ENCODE peak calls at places on chromosomes 6 and 20, in four cellular contexts. V, G, D and R are unnamed samples.

GRCh38 chr20:53660078-53660909 is 66.7 kb upstream of the ZNF217 start:
- DNase-seq in G (peak; percentile 14), D (no peak), V (peak; percentile 56), R (no peak)

GRCh38 chr20:634526-634925 is 18.5 kb downstream of the SRXN1 start:
- DNase-seq in G (no peak), V (no peak), D (no peak), R (no peak)

GRCh38 chr6:111416529-111416928 is 66.5 kb downstream of the REV3L start:
- DNase-seq in V (no peak), D (no peak), G (no peak), R (no peak)

GRCh38 chr6:105994522-105995402 is 91.4 kb upstream of the PRDM1 start:
- DNase-seq in V (peak; percentile 68), G (peak; percentile 17), D (peak; percentile 55), R (peak; percentile 85)

GRCh38 chr6:121382467-121383121 is 48.3 kb upstream of the TBC1D32 start:
- DNase-seq in G (no peak), V (no peak), D (no peak), R (no peak)

GRCh38 chr6:108526739-108527174 is 34.0 kb upstream of the FOXO3 start:
- DNase-seq in D (peak; percentile 60), G (no peak), V (no peak), R (no peak)

GRCh38 chr20:1944345-1945099 is 49.3 kb downstream of the SIRPA start:
- DNase-seq in V (no peak), D (no peak), G (no peak), R (peak; percentile 32)

GRCh38 chr6:67345946-67346345 is 1289.1 kb upstream of the ADGRB3 start:
- DNase-seq in V (no peak), G (no peak), D (no peak), R (no peak)

GRCh38 chr20:51438136-51438535 is 104.4 kb downstream of the NFATC2 start:
- DNase-seq in V (no peak), D (no peak), G (no peak), R (no peak)

GRCh38 chr20:663315-664090 is 10.5 kb upstream of the SRXN1 start:
- DNase-seq in D (peak; percentile 64), V (no peak), G (no peak), R (no peak)

GRCh38 chr6:71091946-71092345 is 135.1 kb upstream of the B3GAT2 start:
- DNase-seq in V (no peak), G (no peak), D (no peak), R (no peak)

GRCh38 chr6:138001750-138002349 is 105.4 kb downstream of the PERP start:
- DNase-seq in D (peak; percentile 32), G (peak; percentile 4), V (peak; percentile 84), R (no peak)

GRCh38 chr6:137829641-137830083 is 37.4 kb upstream of the TNFAIP3 start:
- DNase-seq in V (no peak), G (no peak), D (no peak), R (peak; percentile 94)

GRCh38 chr6:112037783-112038216 is 16.1 kb upstream of the CCN6 start:
- DNase-seq in G (no peak), V (peak; percentile 43), D (no peak), R (peak; percentile 94)

GRCh38 chr20:51339721-51340450 is 202.6 kb downstream of the NFATC2 start:
- DNase-seq in V (no peak), G (no peak), D (no peak), R (no peak)

GRCh38 chr6:103983860-103984259 is 875.9 kb downstream of the HACE1 start:
- DNase-seq in G (no peak), D (no peak), V (no peak), R (no peak)

GRCh38 chr6:70310063-70310694 is 7.3 kb upstream of the COL9A1 start:
- DNase-seq in G (no peak), V (no peak), D (no peak), R (no peak)

GRCh38 chr20:9348746-9349145 is 165.6 kb upstream of the LAMP5 start:
- DNase-seq in G (no peak), D (no peak), V (no peak), R (no peak)

GRCh38 chr6:93416575-93417420 is 2.6 kb downstream of the EPHA7 start:
- DNase-seq in V (no peak), D (peak; percentile 43), G (no peak), R (peak; percentile 64)

GRCh38 chr6:13560651-13561044 is 13.8 kb upstream of the SIRT5 start:
- DNase-seq in D (peak; percentile 59), V (no peak), G (no peak), R (no peak)

GRCh38 chr6:85449388-85449817 is 480 bp upstream of the NT5E start:
- DNase-seq in V (peak; percentile 51), G (peak; percentile 47), D (peak; percentile 33), R (no peak)

GRCh38 chr6:17419189-17419575 is 25.8 kb downstream of the CAP2 start:
- DNase-seq in V (no peak), D (no peak), G (no peak), R (no peak)

GRCh38 chr6:169101981-169102380 is 151.7 kb downstream of the THBS2 start:
- DNase-seq in G (no peak), D (no peak), V (no peak), R (no peak)

GRCh38 chr6:159168536-159169192 is 536 bp upstream of the FNDC1 start:
- DNase-seq in V (peak; percentile 9), D (peak; percentile 87), G (no peak), R (peak; percentile 91)

GRCh38 chr20:32490942-32491763 is 94.0 kb downstream of the NOL4L start:
- DNase-seq in D (no peak), G (no peak), V (no peak), R (peak; percentile 25)

GRCh38 chr20:64766-65322 is 22.6 kb upstream of the DEFB125 start:
- DNase-seq in D (no peak), V (no peak), G (no peak), R (no peak)

GRCh38 chr20:32278199-32278643 is 770 bp downstream of the KIF3B start:
- DNase-seq in G (no peak), D (no peak), V (peak; percentile 49), R (no peak)

GRCh38 chr6:13709698-13710551 is 1.7 kb downstream of the RANBP9 start:
- DNase-seq in G (no peak), D (no peak), V (peak; percentile 54), R (no peak)

GRCh38 chr20:24990810-24991252 is 1.7 kb downstream of the APMAP start:
- DNase-seq in V (no peak), G (no peak), D (no peak), R (peak; percentile 78)

GRCh38 chr20:17500826-17501225 is 30.4 kb downstream of the BFSP1 start:
- DNase-seq in D (no peak), G (no peak), V (no peak), R (peak; percentile 49)

GRCh38 chr6:30450908-30451818 is 38.1 kb upstream of the HLA-E start:
- DNase-seq in V (peak; percentile 64), D (peak; percentile 39), G (peak; percentile 26), R (no peak)

GRCh38 chr20:52209154-52209571 is 17.6 kb upstream of the ZFP64 start:
- DNase-seq in V (no peak), D (peak; percentile 42), G (no peak), R (no peak)